ENCODE peak calls at places on chromosomes 1 and 21, in nine cellular contexts. One of them, this sample, is unnamed. For H3K4me1, the result is how much of the 10 kb centered on the place peaks cover.

GRCh38 chr1:26066857-26067256 is 573 bp downstream of the TRIM63 start:
- DNase-seq in suprapubic skin: no peak
- DNase-seq in ovary: no peak
- DNase-seq in Peyer's patch: no peak
- DNase-seq in prostate gland: no peak
- DNase-seq in esophagus squamous epithelium: no peak
- DNase-seq in IMR-90: no peak
- DNase-seq in gastrocnemius medialis: no peak
- DNase-seq in sigmoid colon: no peak
- DNase-seq in this sample: no peak

GRCh38 chr1:41890841-41891311 is 27.8 kb downstream of the HIVEP3 start:
- DNase-seq in sigmoid colon: no peak
- DNase-seq in Peyer's patch: no peak
- DNase-seq in esophagus squamous epithelium: no peak
- DNase-seq in ovary: no peak
- DNase-seq in prostate gland: peak
- DNase-seq in suprapubic skin: no peak
- DNase-seq in gastrocnemius medialis: peak
- DNase-seq in IMR-90: peak
- DNase-seq in this sample: no peak

GRCh38 chr1:12177999-12178441 is 11.2 kb downstream of the TNFRSF1B start:
- DNase-seq in Peyer's patch: no peak
- DNase-seq in esophagus squamous epithelium: no peak
- DNase-seq in ovary: no peak
- DNase-seq in suprapubic skin: peak
- DNase-seq in prostate gland: no peak
- DNase-seq in gastrocnemius medialis: no peak
- DNase-seq in IMR-90: peak
- DNase-seq in sigmoid colon: peak
- DNase-seq in this sample: no peak

GRCh38 chr1:94729287-94729686 is 90.9 kb upstream of the SLC44A3 start:
- DNase-seq in ovary: no peak
- DNase-seq in Peyer's patch: no peak
- DNase-seq in suprapubic skin: no peak
- DNase-seq in gastrocnemius medialis: no peak
- DNase-seq in IMR-90: peak
- DNase-seq in sigmoid colon: no peak
- DNase-seq in esophagus squamous epithelium: no peak
- DNase-seq in prostate gland: no peak
- DNase-seq in this sample: no peak

GRCh38 chr1:44811714-44812151 is 3.4 kb downstream of the BTBD19 start:
- DNase-seq in esophagus squamous epithelium: no peak
- DNase-seq in prostate gland: no peak
- DNase-seq in suprapubic skin: no peak
- DNase-seq in sigmoid colon: peak
- DNase-seq in ovary: no peak
- DNase-seq in IMR-90: peak
- DNase-seq in gastrocnemius medialis: no peak
- DNase-seq in Peyer's patch: peak
- DNase-seq in this sample: no peak

GRCh38 chr1:6048179-6048867 is 2.6 kb downstream of the KCNAB2 start:
- DNase-seq in sigmoid colon: no peak
- DNase-seq in ovary: no peak
- DNase-seq in esophagus squamous epithelium: no peak
- DNase-seq in suprapubic skin: no peak
- DNase-seq in prostate gland: no peak
- DNase-seq in IMR-90: no peak
- DNase-seq in gastrocnemius medialis: no peak
- DNase-seq in Peyer's patch: no peak
- DNase-seq in this sample: no peak

GRCh38 chr1:179881642-179882252 is 338 bp upstream of the TOR1AIP1 start:
- DNase-seq in gastrocnemius medialis: peak
- DNase-seq in IMR-90: peak
- DNase-seq in Peyer's patch: no peak
- DNase-seq in esophagus squamous epithelium: no peak
- DNase-seq in ovary: peak
- DNase-seq in sigmoid colon: peak
- DNase-seq in prostate gland: peak
- DNase-seq in suprapubic skin: peak
- DNase-seq in this sample: no peak

GRCh38 chr1:210378721-210379120 is 50.0 kb downstream of the HHAT start:
- DNase-seq in gastrocnemius medialis: no peak
- DNase-seq in esophagus squamous epithelium: no peak
- DNase-seq in suprapubic skin: no peak
- DNase-seq in IMR-90: peak
- DNase-seq in Peyer's patch: no peak
- DNase-seq in ovary: no peak
- DNase-seq in sigmoid colon: no peak
- DNase-seq in prostate gland: no peak
- DNase-seq in this sample: no peak

GRCh38 chr1:188489336-188490112 is 1660.8 kb downstream of the PLA2G4A start:
- DNase-seq in IMR-90: peak
- DNase-seq in ovary: no peak
- DNase-seq in gastrocnemius medialis: no peak
- DNase-seq in suprapubic skin: no peak
- DNase-seq in prostate gland: no peak
- DNase-seq in sigmoid colon: no peak
- DNase-seq in esophagus squamous epithelium: no peak
- DNase-seq in Peyer's patch: no peak
- DNase-seq in this sample: no peak

GRCh38 chr1:67889940-67890567 is 56.8 kb upstream of the GNG12 start:
- DNase-seq in Peyer's patch: no peak
- DNase-seq in IMR-90: peak
- DNase-seq in gastrocnemius medialis: no peak
- DNase-seq in prostate gland: no peak
- DNase-seq in esophagus squamous epithelium: no peak
- DNase-seq in suprapubic skin: no peak
- DNase-seq in sigmoid colon: no peak
- DNase-seq in ovary: no peak
- DNase-seq in this sample: no peak

GRCh38 chr21:45264146-45264918 is 23.4 kb downstream of the POFUT2 start:
- DNase-seq in gastrocnemius medialis: no peak
- DNase-seq in esophagus squamous epithelium: no peak
- DNase-seq in suprapubic skin: peak
- DNase-seq in prostate gland: no peak
- DNase-seq in ovary: no peak
- DNase-seq in IMR-90: no peak
- DNase-seq in Peyer's patch: peak
- DNase-seq in sigmoid colon: peak
- DNase-seq in this sample: peak

GRCh38 chr21:22235866-22236590 is 1237.8 kb downstream of the NCAM2 start:
- DNase-seq in gastrocnemius medialis: no peak
- DNase-seq in ovary: no peak
- DNase-seq in suprapubic skin: no peak
- DNase-seq in prostate gland: no peak
- DNase-seq in esophagus squamous epithelium: no peak
- DNase-seq in sigmoid colon: no peak
- DNase-seq in Peyer's patch: no peak
- DNase-seq in IMR-90: no peak
- DNase-seq in this sample: no peak

GRCh38 chr1:45478129-45478802 is 12.7 kb downstream of the TESK2 start:
- DNase-seq in IMR-90: no peak
- DNase-seq in gastrocnemius medialis: no peak
- DNase-seq in ovary: no peak
- DNase-seq in sigmoid colon: no peak
- DNase-seq in suprapubic skin: no peak
- DNase-seq in prostate gland: no peak
- DNase-seq in esophagus squamous epithelium: no peak
- DNase-seq in Peyer's patch: no peak
- DNase-seq in this sample: no peak

GRCh38 chr1:40636777-40637176 is 28.7 kb downstream of the RIMS3 start:
- DNase-seq in sigmoid colon: peak
- DNase-seq in IMR-90: no peak
- DNase-seq in prostate gland: no peak
- DNase-seq in ovary: no peak
- DNase-seq in esophagus squamous epithelium: no peak
- DNase-seq in Peyer's patch: peak
- DNase-seq in suprapubic skin: peak
- DNase-seq in gastrocnemius medialis: no peak
- DNase-seq in this sample: no peak

GRCh38 chr21:42666023-42666747 is 12.8 kb downstream of the PDE9A start:
- DNase-seq in gastrocnemius medialis: no peak
- DNase-seq in sigmoid colon: peak
- DNase-seq in Peyer's patch: peak
- DNase-seq in IMR-90: no peak
- DNase-seq in ovary: no peak
- DNase-seq in suprapubic skin: no peak
- DNase-seq in prostate gland: no peak
- DNase-seq in esophagus squamous epithelium: no peak
- DNase-seq in this sample: no peak

GRCh38 chr1:148166558-148167492 is 14.7 kb upstream of the NBPF11 start:
- DNase-seq in Peyer's patch: no peak
- DNase-seq in gastrocnemius medialis: no peak
- DNase-seq in esophagus squamous epithelium: no peak
- DNase-seq in prostate gland: no peak
- DNase-seq in ovary: no peak
- DNase-seq in suprapubic skin: no peak
- DNase-seq in sigmoid colon: no peak
- DNase-seq in IMR-90: no peak
- DNase-seq in this sample: no peak

GRCh38 chr1:1437904-1438376 is 2.5 kb downstream of the VWA1 start:
- DNase-seq in suprapubic skin: no peak
- DNase-seq in Peyer's patch: no peak
- DNase-seq in sigmoid colon: no peak
- DNase-seq in prostate gland: no peak
- DNase-seq in ovary: no peak
- DNase-seq in gastrocnemius medialis: no peak
- DNase-seq in IMR-90: no peak
- DNase-seq in esophagus squamous epithelium: no peak
- DNase-seq in this sample: no peak

GRCh38 chr21:43318841-43319781 is 107.8 kb downstream of the SIK1 start:
- DNase-seq in gastrocnemius medialis: no peak
- DNase-seq in sigmoid colon: no peak
- DNase-seq in prostate gland: no peak
- DNase-seq in suprapubic skin: no peak
- DNase-seq in IMR-90: peak
- DNase-seq in Peyer's patch: no peak
- DNase-seq in ovary: no peak
- DNase-seq in esophagus squamous epithelium: no peak
- DNase-seq in this sample: no peak

DNA sequence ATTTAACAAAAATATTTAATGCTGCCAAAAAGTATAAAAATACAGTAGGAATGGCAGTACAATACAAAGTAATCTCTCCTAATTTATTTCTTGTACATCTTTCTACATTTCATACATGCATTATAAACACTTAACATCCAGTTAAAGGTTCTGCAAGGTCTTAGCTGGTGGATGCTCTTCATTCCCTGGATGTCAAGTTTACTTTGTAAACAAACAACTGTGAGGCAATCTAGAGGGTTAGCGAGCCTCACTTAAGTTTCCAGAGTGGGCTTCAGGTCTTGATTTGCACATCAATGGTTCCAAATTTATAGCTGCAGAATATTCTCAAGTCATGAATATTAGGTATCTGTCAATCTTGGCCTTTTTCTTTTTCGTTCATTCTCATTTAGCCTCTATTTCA is 21.3 kb downstream of the RALGPS2 start:
- DNase-seq in IMR-90: no peak
- DNase-seq in prostate gland: no peak
- DNase-seq in suprapubic skin: no peak
- DNase-seq in gastrocnemius medialis: no peak
- DNase-seq in ovary: no peak
- DNase-seq in Peyer's patch: no peak
- DNase-seq in esophagus squamous epithelium: no peak
- DNase-seq in sigmoid colon: no peak
- DNase-seq in this sample: no peak
- TF ChIP-seq POLR2A in IMR-90: no peak
- TF ChIP-seq POLR2A in prostate gland: no peak
- TF ChIP-seq POLR2A in suprapubic skin: no peak
- TF ChIP-seq POLR2A in gastrocnemius medialis: no peak
- TF ChIP-seq POLR2A in ovary: no peak
- TF ChIP-seq POLR2A in Peyer's patch: no peak
- TF ChIP-seq POLR2A in esophagus squamous epithelium: no peak
- TF ChIP-seq POLR2A in sigmoid colon: no peak
- TF ChIP-seq POLR2A in this sample: no peak

GRCh38 chr1:150551784-150552691 is 2.8 kb downstream of the ADAMTSL4 start:
- DNase-seq in IMR-90: peak
- DNase-seq in esophagus squamous epithelium: peak
- DNase-seq in Peyer's patch: peak
- DNase-seq in ovary: peak
- DNase-seq in prostate gland: peak
- DNase-seq in sigmoid colon: peak
- DNase-seq in suprapubic skin: peak
- DNase-seq in gastrocnemius medialis: peak
- DNase-seq in this sample: peak
- H3K4me1 ChIP-seq in IMR-90: under half
- H3K4me1 ChIP-seq in esophagus squamous epithelium: under half
- H3K4me1 ChIP-seq in Peyer's patch: under half
- H3K4me1 ChIP-seq in ovary: under half
- H3K4me1 ChIP-seq in prostate gland: under half
- H3K4me1 ChIP-seq in sigmoid colon: under half
- H3K4me1 ChIP-seq in suprapubic skin: half or more
- H3K4me1 ChIP-seq in gastrocnemius medialis: under half
- H3K4me1 ChIP-seq in this sample: under half

DNA sequence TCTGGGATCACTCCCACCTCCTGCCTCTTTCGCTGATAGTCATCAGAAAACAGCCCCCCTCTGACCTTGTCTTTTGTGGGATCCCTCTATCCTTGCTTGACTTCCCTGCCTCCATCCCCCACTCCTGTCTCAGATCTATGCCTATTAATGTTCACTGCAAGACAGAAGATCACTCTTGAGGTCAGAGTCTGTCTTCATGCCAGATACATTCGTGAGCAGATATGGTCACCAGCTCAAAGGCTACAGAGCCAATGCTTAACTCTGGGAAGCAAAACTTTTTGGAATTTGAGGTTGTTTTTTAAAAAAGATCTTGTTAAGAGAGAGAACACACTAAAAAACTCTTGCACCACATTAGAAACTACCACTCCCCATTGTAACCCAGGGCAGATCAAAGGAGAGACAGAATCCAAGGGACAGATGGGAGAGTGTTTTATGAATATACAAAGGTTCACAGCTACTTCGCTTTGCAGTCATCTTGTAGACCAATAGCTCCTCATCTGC is 17.1 kb upstream of the A3GALT2 start:
- DNase-seq in Peyer's patch: no peak
- DNase-seq in ovary: no peak
- DNase-seq in gastrocnemius medialis: no peak
- DNase-seq in prostate gland: no peak
- DNase-seq in suprapubic skin: no peak
- DNase-seq in IMR-90: peak
- DNase-seq in esophagus squamous epithelium: no peak
- DNase-seq in sigmoid colon: peak
- DNase-seq in this sample: no peak
- H3K27ac ChIP-seq in Peyer's patch: peak
- H3K27ac ChIP-seq in ovary: no peak
- H3K27ac ChIP-seq in gastrocnemius medialis: peak
- H3K27ac ChIP-seq in prostate gland: peak
- H3K27ac ChIP-seq in suprapubic skin: peak
- H3K27ac ChIP-seq in IMR-90: peak
- H3K27ac ChIP-seq in esophagus squamous epithelium: peak
- H3K27ac ChIP-seq in sigmoid colon: peak
- H3K27ac ChIP-seq in this sample: peak

DNA sequence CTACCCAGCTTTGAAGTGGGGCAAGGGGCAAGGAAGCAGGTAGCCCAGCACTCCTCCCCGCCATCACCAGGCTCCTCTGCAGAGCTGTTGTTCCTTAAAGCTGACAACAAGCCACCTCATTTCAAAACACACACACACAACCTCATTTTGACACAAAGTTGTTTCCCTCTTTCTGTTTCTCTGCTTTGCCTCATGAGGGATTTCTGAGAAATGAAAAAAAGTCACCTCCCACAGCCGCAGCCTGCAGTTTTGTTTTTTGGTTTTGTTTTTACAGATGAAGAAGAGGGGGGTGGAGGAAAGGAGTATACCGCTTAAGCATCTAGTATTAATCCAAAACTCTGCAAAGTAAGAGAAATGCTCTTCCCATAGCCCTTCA is 12.1 kb downstream of the MCL1 start:
- DNase-seq in suprapubic skin: peak
- DNase-seq in prostate gland: no peak
- DNase-seq in Peyer's patch: no peak
- DNase-seq in ovary: no peak
- DNase-seq in sigmoid colon: no peak
- DNase-seq in IMR-90: peak
- DNase-seq in esophagus squamous epithelium: no peak
- DNase-seq in gastrocnemius medialis: no peak
- DNase-seq in this sample: no peak
- TF ChIP-seq POLR2A in suprapubic skin: no peak
- TF ChIP-seq POLR2A in prostate gland: no peak
- TF ChIP-seq POLR2A in Peyer's patch: no peak
- TF ChIP-seq POLR2A in ovary: no peak
- TF ChIP-seq POLR2A in sigmoid colon: no peak
- TF ChIP-seq POLR2A in IMR-90: no peak
- TF ChIP-seq POLR2A in esophagus squamous epithelium: peak
- TF ChIP-seq POLR2A in gastrocnemius medialis: no peak
- TF ChIP-seq POLR2A in this sample: no peak

This sample was measured in vagina.